ENCODE peak calls at places on chromosomes 13 and 19, in nine cellular contexts. A is ovary, D is WTC11, M is fibroblast of lung, H is fibroblast of mammary gland, O is suprapubic skin, S is AG09319, G is left lung, F is neural crest cell. R is an unnamed sample.

GRCh38 chr13:111589321-111589720 is 268.9 kb downstream of the TEX29 start:
- DNase-seq in M (no peak), O (peak), S (no peak), D (no peak), F (no peak), H (no peak), A (no peak), G (no peak), R (no peak)

GRCh38 chr13:113041293-113041690 is 64.3 kb upstream of the F7 start:
- DNase-seq in A (no peak), M (no peak), G (no peak), S (no peak), D (no peak), O (no peak), F (no peak), H (no peak), R (no peak)

GRCh38 chr13:99288069-99288468 is 19.1 kb downstream of the GPR183 start:
- DNase-seq in G (no peak), M (no peak), O (no peak), D (no peak), H (no peak), A (no peak), F (no peak), S (no peak), R (no peak)

GRCh38 chr19:44741841-44742352 is 6.6 kb upstream of the BCL3 start:
- DNase-seq in F (no peak), H (peak), O (peak), M (peak), A (peak), D (no peak), S (peak), G (peak), R (peak)

GRCh38 chr19:547836-548720 is 4.2 kb downstream of the GZMM start:
- DNase-seq in O (no peak), H (no peak), A (no peak), M (no peak), D (no peak), G (no peak), F (no peak), S (no peak), R (no peak)

GRCh38 chr19:55594996-55595530 is 4.3 kb downstream of the FIZ1 start:
- DNase-seq in A (no peak), F (no peak), O (no peak), D (no peak), G (no peak), S (no peak), H (no peak), M (no peak), R (no peak)

GRCh38 chr19:18999016-18999758 is 34.1 kb downstream of the SUGP2 start:
- DNase-seq in G (no peak), F (no peak), M (no peak), H (peak), A (no peak), D (no peak), O (no peak), S (no peak), R (no peak)

GRCh38 chr13:99312493-99312883 is 5.3 kb upstream of the GPR183 start:
- DNase-seq in H (peak), G (peak), A (peak), D (no peak), M (peak), O (peak), S (peak), F (no peak), R (no peak)

GRCh38 chr13:24651718-24652345 is 28.4 kb upstream of the ATP12A start:
- DNase-seq in M (no peak), F (no peak), O (no peak), A (no peak), G (no peak), D (no peak), H (no peak), S (no peak), R (no peak)

GRCh38 chr13:90838561-90838960 is 508.9 kb upstream of the MIR17HG start:
- DNase-seq in O (no peak), G (no peak), S (no peak), F (no peak), D (no peak), A (no peak), M (no peak), H (no peak), R (no peak)

GRCh38 chr19:3785938-3786824 is at the start of gene MATK:
- DNase-seq in M (no peak), G (no peak), A (no peak), H (no peak), S (no peak), F (no peak), O (no peak), D (peak), R (no peak)

GRCh38 chr13:38409771-38410170 is 60.1 kb downstream of the UFM1 start:
- DNase-seq in H (no peak), M (no peak), F (no peak), D (no peak), G (no peak), O (no peak), A (no peak), S (no peak), R (no peak)

GRCh38 chr19:29928831-29929230 is 13.2 kb upstream of the URI1 start:
- DNase-seq in S (no peak), O (no peak), F (no peak), H (no peak), D (no peak), G (no peak), M (no peak), A (no peak), R (no peak)

GRCh38 chr13:98171806-98172569 is 5.1 kb downstream of the RNF113B start:
- DNase-seq in G (peak), D (no peak), F (no peak), S (no peak), A (no peak), M (peak), O (no peak), H (peak), R (no peak)

GRCh38 chr13:20492641-20493040 is 33.0 kb downstream of the CRYL1 start:
- DNase-seq in M (peak), S (peak), G (no peak), F (peak), H (peak), A (no peak), O (no peak), D (peak), R (no peak)

GRCh38 chr19:6249296-6249695 is 30.5 kb downstream of the MLLT1 start:
- DNase-seq in G (no peak), F (no peak), M (no peak), S (no peak), D (no peak), H (peak), A (no peak), O (peak), R (no peak)

GRCh38 chr19:19077103-19077502 is 13.3 kb downstream of the SLC25A42 start:
- DNase-seq in D (no peak), G (no peak), H (no peak), O (no peak), A (no peak), M (no peak), S (no peak), F (no peak), R (no peak)

DNA sequence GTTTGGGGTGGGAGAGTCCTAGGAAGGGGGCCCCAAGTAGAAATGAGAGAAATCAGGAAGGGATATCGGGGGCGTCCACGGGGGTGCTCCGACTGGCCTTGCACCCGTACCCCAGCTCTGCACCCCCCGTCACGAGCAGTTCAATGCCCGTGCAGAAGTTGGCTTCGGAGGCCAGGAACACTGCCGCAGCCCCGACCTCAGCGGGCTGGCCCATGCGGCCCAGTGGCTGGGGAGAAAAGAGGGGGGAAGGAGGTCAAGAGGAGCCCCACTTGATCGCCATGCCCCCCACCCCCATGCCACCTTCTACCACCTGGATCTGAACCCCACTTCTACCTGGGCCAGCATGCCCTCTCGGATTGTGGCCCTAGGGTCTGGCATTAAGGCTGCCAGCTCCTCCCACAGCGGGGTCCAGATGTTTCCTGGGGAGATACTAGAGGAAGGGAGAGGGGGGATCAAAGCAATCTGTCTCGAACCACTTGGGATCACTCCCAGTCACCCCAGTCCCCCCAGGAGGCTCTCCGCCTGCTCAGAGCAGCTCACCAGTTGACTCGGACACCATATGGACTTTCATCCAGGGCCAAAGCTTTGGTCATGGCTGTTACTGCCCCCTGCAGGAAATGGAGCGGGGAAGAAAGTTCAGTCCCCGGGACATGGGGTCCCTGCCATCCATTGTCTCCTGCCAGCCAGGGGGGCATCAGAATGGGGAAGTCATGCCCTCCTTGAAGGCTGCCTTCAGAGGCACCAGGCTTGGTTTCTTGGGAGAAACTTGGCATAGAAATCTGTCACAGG is 2.5 kb upstream of the BCAT2 start:
- DNase-seq in D (peak), A (peak), G (no peak), M (no peak), O (no peak), S (no peak), F (no peak), H (no peak), R (no peak)
- TF ChIP-seq CTCF in D (no peak), A (no peak), G (no peak), M (no peak), O (no peak), S (no peak), F (peak), H (peak), R (no peak)

GRCh38 chr19:7930765-7931164 is 4.8 kb upstream of the CTXN1 start:
- DNase-seq in S (no peak), A (no peak), H (no peak), F (no peak), M (no peak), G (peak), O (no peak), D (no peak), R (no peak)

GRCh38 chr19:7926727-7927604 is 1.0 kb upstream of the CTXN1 start:
- DNase-seq in F (no peak), M (no peak), S (no peak), G (no peak), O (no peak), A (peak), H (no peak), D (no peak), R (no peak)

GRCh38 chr19:7928334-7928706 is 2.4 kb upstream of the CTXN1 start:
- DNase-seq in D (no peak), M (no peak), S (no peak), A (peak), G (no peak), F (no peak), O (no peak), H (peak), R (no peak)

GRCh38 chr19:7927605-7928333 is 1.8 kb upstream of the CTXN1 start:
- DNase-seq in D (no peak), S (no peak), H (no peak), M (no peak), F (no peak), A (peak), O (no peak), G (no peak), R (no peak)

DNA sequence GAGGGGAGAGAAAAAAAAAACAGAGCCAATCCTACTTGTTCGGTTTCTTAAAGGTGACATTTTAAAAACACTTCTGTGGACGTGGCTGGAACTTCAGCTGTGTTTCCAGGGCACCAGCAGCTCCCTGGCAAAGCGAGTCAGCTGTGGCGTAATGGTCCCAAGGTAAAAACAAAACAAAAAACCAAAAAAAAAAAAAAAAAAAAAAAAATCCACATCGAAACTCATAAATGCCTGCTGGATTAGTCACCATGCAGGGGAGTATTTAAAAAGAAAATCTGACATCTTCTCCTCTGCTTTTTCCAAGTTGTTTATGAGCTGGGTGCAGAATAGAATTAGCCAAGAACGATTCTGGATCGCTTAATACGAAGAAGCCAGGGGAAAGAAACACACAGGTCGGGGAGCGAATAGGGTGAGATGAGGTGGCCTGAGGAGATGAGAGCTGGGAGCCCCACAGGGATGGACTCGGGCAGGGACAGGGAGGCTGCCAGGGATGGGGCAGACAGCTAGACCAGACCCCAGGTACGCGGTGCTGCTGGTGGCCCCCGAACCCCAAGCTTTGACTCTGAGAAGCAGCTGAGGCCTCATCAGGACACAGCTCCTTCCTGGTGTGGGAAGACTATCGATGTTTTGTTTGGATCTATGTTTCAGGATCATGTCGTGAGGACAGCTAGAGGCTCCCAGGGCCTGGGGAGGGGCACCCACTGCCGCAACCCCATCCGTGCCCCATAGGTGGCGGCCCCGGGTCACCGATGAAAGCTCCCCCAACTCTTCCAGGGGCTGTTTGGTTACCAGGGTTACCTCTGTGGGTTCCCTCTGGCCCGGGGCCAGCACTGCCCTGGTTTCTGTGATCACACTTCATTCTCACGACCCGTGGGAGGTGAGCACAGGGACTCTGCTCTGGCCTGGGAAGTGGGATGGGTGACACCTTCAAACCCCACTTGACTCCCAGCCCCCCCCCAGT is 3.1 kb upstream of the CTXN1 start:
- DNase-seq in M (peak), F (peak), A (peak), G (peak), O (peak), S (peak), H (peak), D (peak), R (peak)
- TF ChIP-seq CTCF in M (peak), F (peak), A (no peak), G (no peak), O (peak), S (peak), H (peak), D (peak), R (no peak)

DNA sequence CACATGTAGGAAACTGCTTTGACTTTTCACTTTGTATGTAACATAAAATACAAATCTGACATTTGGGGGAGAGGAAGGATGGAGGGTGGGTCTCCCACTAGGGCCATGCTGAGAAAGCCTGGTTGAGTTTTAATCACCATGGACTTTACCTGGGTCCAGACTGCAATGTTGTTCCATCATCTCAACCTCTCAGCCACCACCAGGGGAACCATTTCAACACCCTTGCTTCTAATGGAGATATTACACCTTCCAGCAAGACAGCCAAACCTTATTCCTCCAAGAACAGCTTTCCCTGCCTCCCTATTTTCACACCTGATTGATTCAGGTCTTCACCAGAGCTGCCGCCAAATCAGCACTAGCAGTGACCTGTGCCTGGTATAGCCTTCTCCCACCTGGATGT is 56.0 kb downstream of the ZAR1L start:
- DNase-seq in D (no peak), F (no peak), G (no peak), S (no peak), H (no peak), O (no peak), M (no peak), A (no peak), R (no peak)
- TF ChIP-seq CTCF in D (no peak), F (peak), G (no peak), S (no peak), H (no peak), O (no peak), M (no peak), A (no peak), R (no peak)

DNA sequence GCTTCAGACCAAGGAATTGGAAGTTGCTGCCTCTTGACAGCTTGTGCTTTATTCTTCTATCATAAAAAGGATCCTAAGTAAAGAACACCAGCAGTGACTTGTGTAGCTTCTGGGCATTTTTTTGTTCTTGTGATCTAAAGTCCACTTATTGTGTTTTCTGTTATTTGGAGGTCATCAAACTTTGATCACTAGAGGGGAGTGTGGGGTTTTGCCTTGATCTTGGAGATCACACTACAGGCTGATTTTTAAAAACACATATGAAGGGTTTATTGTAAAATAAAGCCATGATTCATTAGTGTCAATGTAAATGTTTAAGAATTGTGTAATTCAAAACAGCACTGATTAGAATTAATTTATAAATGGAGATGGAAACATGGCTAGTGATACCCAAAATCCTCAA is 328.7 kb upstream of the EDNRB start:
- DNase-seq in M (no peak), F (no peak), A (no peak), G (no peak), O (no peak), S (no peak), D (no peak), H (no peak), R (no peak)
- TF ChIP-seq CTCF in M (no peak), F (no peak), A (no peak), G (no peak), O (no peak), S (no peak), D (no peak), H (no peak), R (no peak)

DNA sequence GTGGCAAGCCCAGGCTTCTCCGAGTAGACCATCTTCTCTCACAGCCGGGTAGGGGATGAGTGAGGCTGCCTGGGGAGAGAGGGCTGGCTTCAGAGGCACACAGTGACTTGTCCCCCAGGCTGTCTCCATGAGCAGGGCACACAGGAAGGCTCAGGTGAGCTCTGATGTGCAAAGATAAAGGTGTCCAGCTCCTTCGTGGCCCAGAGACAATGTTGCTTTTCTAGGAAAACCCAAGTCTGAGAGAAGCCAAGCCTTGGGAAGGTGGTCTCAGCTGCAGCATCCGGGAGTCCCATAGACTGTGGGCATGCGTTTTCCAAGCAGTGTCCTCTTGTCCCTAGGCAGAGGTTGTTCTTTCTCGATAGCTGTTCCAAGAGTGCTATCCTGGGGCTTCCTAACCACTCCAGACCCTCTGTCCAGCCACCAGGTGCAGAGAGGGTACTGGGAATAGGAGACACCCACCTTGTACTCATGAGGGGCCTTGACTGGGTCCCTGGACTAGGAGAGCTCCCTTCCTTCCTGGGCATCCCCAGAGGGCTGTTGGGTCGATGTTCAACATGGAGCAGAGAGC is 163.3 kb upstream of the TSHZ3 start:
- DNase-seq in D (no peak), S (no peak), M (no peak), G (no peak), A (no peak), F (no peak), H (no peak), O (peak), R (no peak)
- TF ChIP-seq CTCF in D (no peak), S (no peak), M (no peak), G (no peak), A (no peak), F (no peak), H (no peak), O (no peak), R (no peak)